ENCODE peak calls at places on chromosomes 5 and 9, in five cellular contexts. I is H9, U is colonic mucosa, K is stomach, V is vagina. X is an unnamed sample. For H3K4me1 and H3K9me3, the result is how much of the 10 kb centered on the place peaks cover.

GRCh38 chr5:125412561-125413535 is 666.4 kb upstream of the ZNF608 start:
- DNase-seq in I (peak), U (peak), K (peak), V (no peak), X (peak)

GRCh38 chr5:126852104-126852531 is 75.2 kb downstream of the LMNB1 start:
- DNase-seq in I (no peak), U (no peak), K (no peak), V (no peak), X (no peak)

GRCh38 chr9:111661150-111661801 is at the start of gene GNG10:
- DNase-seq in I (peak), U (peak), K (peak), V (no peak), X (peak)

GRCh38 chr5:1668141-1668721 is 131.4 kb downstream of the MRPL36 start:
- DNase-seq in I (peak), U (no peak), K (no peak), V (peak), X (peak)

GRCh38 chr5:73118331-73119011 is 1.9 kb upstream of the TMEM171 start:
- DNase-seq in I (no peak), U (peak), K (peak), V (no peak), X (peak)

GRCh38 chr5:128674837-128675446 is 136.9 kb upstream of the FBN2 start:
- DNase-seq in I (peak), U (peak), K (peak), V (no peak), X (peak)

GRCh38 chr9:125428060-125428481 is 166.4 kb downstream of the GAPVD1 start:
- DNase-seq in I (no peak), U (no peak), K (peak), V (no peak), X (no peak)

GRCh38 chr9:107731115-107731762 is 241.7 kb upstream of the KLF4 start:
- DNase-seq in I (no peak), U (no peak), K (no peak), V (no peak), X (no peak)

GRCh38 chr5:147348046-147348445 is 113.2 kb downstream of the STK32A start:
- DNase-seq in I (no peak), U (no peak), K (no peak), V (no peak), X (no peak)

GRCh38 chr5:180809403-180810209 is 7.0 kb upstream of the MGAT1 start:
- DNase-seq in I (peak), U (peak), K (peak), V (no peak), X (peak)

GRCh38 chr5:176761755-176762154 is 48.6 kb upstream of the UNC5A start:
- DNase-seq in I (no peak), U (no peak), K (no peak), V (no peak), X (no peak)

GRCh38 chr5:66113160-66113559 is 30.9 kb upstream of the SREK1 start:
- DNase-seq in I (no peak), U (no peak), K (no peak), V (no peak), X (no peak)

GRCh38 chr5:135458921-135459331 is 6.8 kb upstream of the TIFAB start:
- DNase-seq in I (no peak), U (peak), K (peak), V (no peak), X (no peak)

GRCh38 chr9:35570709-35571108 is 34.4 kb upstream of the TESK1 start:
- DNase-seq in I (no peak), U (no peak), K (no peak), V (no peak), X (no peak)

GRCh38 chr5:78543292-78543691 is 105.3 kb downstream of the LHFPL2 start:
- DNase-seq in I (peak), U (no peak), K (no peak), V (no peak), X (no peak)

GRCh38 chr5:9288234-9288633 is 257.6 kb downstream of the SEMA5A start:
- DNase-seq in I (peak), U (no peak), K (no peak), V (no peak), X (no peak)

GRCh38 chr5:36417668-36418067 is 116.0 kb upstream of the RANBP3L start:
- DNase-seq in I (peak), U (no peak), K (no peak), V (no peak), X (no peak)
- H3K27ac ChIP-seq in I (no peak), U (no peak), K (no peak), V (no peak), X (no peak)

DNA sequence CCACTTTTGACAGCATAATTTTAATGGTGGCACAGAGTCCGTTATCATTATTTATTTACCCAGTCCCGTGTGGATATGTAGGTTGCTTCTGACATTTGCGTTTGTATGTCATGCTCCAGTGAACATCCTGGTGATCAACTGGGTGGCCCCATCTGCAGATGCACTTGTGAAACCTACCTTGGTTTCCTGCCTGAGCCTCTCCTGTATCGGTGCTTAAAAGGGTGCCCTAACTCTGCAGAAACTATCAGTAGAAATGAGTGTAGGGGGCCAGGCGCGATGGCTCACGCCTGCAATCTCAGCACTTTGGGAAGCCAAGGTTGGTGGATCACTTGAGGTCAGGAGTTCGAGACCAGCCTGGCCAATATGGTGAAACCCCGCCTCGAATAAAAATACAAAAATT is 92.1 kb upstream of the IER5L start:
- DNase-seq in I (no peak), U (no peak), K (peak), V (no peak), X (no peak)
- H3K4me1 ChIP-seq in I (under half), U (under half), K (under half), V (under half), X (under half)

GRCh38 chr9:96766199-96766598 is 11.7 kb downstream of the ZNF510 start:
- DNase-seq in I (no peak), U (no peak), K (no peak), V (no peak), X (no peak)
- H3K9me3 ChIP-seq in I (half or more), U (under half), K (half or more), V (half or more), X (under half)

GRCh38 chr9:121772600-121773285 is 121.3 kb downstream of the DAB2IP start:
- DNase-seq in I (no peak), U (no peak), K (peak), V (no peak), X (peak)
- H3K27ac ChIP-seq in I (no peak), U (no peak), K (no peak), V (no peak), X (peak)

DNA sequence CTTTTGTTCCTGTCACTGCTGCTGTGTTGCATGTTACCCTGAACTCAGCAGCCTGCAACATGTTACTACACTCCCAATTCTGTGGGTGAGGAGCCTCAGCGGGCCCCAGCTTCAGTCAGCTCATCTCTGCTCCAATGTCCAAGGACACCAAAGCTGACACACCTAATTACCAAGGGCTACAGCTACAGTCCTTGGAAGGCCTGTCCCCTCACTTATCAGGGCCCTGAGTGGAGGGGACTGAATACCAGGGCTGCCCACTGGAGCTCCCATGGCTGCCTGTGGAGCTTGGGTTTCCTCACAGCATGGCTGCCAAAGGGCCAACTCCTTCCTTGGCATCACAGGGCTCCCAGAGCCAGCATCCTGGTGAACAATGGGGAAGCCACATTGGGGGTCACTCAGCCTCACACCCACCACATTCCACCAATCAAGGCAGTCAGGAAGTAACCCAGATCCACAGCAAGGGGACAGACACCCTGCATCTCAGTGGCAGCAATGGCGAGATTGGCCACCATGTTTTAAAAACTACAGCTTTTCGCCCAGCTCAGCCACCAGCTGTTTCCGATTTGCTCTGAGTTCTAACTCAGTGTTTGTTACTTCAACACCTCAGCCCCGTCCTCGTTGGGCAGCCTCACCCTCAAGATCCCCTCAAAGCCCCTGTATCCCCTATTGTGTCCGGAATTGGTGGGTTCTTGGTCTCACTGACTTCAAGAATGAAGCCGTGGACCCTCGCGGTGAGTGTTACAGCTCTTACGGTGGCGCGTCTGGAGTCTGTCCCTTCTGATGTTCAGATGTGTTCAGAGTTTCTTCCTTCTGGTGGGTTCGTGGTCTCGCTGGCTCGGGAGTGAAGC is 18.9 kb downstream of the SEMA4D start:
- DNase-seq in I (no peak), U (no peak), K (no peak), V (no peak), X (no peak)
- H3K4me1 ChIP-seq in I (under half), U (under half), K (half or more), V (half or more), X (under half)

X was measured in body of pancreas.